ENCODE peak calls at places on chromosome 17, in seven cellular contexts. V is stimulated activated CD8-positive, alpha-beta memory T cell treated with anti-CD3 and anti-CD28 coated beads, Interleukin-15, amount 100 ng/mL, for 1 hour; R is naive thymus-derived CD8-positive, alpha-beta T cell; O is stimulated activated CD4-positive, alpha-beta T cell treated with anti-CD3 and anti-CD28 coated beads, Interleukin-2, amount 100 ng/mL, for 48 hours; F is substantia nigra; C is AML-193; G is astrocyte of the spinal cord. J is an unnamed sample.

GRCh38 chr17:34413443-34414076 is 50.5 kb upstream of the CCL1 start:
- DNase-seq in G (no peak), R (no peak), O (no peak), C (no peak), F (no peak), V (no peak), J (no peak)

GRCh38 chr17:39757176-39757662 is 19.5 kb downstream of the GRB7 start:
- DNase-seq in V (no peak), F (no peak), G (no peak), O (no peak), R (no peak), C (no peak), J (no peak)

GRCh38 chr17:82246365-82247174 is 17.7 kb downstream of the SLC16A3 start:
- DNase-seq in F (no peak), O (no peak), C (no peak), V (no peak), G (peak; percentile 81), R (no peak), J (peak; percentile 83)

GRCh38 chr17:71792966-71793365 is 327.9 kb upstream of the SOX9 start:
- DNase-seq in O (no peak), V (no peak), R (no peak), F (no peak), C (no peak), G (peak; percentile 94), J (peak; percentile 91)

GRCh38 chr17:60129164-60129563 is 20.6 kb upstream of the CA4 start:
- DNase-seq in G (no peak), O (no peak), R (peak; percentile 23), F (no peak), C (no peak), V (no peak), J (no peak)

GRCh38 chr17:66399441-66399840 is 97.0 kb downstream of the PRKCA start:
- DNase-seq in C (no peak), F (no peak), O (no peak), R (no peak), V (no peak), G (no peak), J (no peak)

GRCh38 chr17:10754861-10755591 is 25.2 kb upstream of the TMEM220 start:
- DNase-seq in G (no peak), C (no peak), F (no peak), O (no peak), R (no peak), V (no peak), J (peak; percentile 26)

GRCh38 chr17:80592243-80592642 is 47.6 kb downstream of the RPTOR start:
- DNase-seq in O (no peak), R (no peak), V (no peak), C (no peak), G (no peak), F (no peak), J (no peak)

GRCh38 chr17:1724869-1725641 is 551 bp downstream of the WDR81 start:
- DNase-seq in G (no peak), V (no peak), F (no peak), O (no peak), C (peak; percentile 17), R (peak; percentile 61), J (no peak)

GRCh38 chr17:65536573-65537342 is 24.7 kb downstream of the AXIN2 start:
- DNase-seq in G (no peak), F (no peak), C (no peak), R (no peak), O (no peak), V (no peak), J (no peak)

GRCh38 chr17:57257911-57258885 is 1.9 kb downstream of the MSI2 start:
- DNase-seq in C (peak; percentile 42), O (no peak), F (no peak), R (no peak), V (no peak), G (peak; percentile 23), J (peak; percentile 20)

GRCh38 chr17:70405492-70406220 is 236.3 kb downstream of the KCNJ2 start:
- DNase-seq in V (no peak), F (no peak), R (no peak), G (peak; percentile 98), O (no peak), C (peak; percentile 59), J (peak; percentile 98)

GRCh38 chr17:68840073-68840472 is 115.1 kb downstream of the ABCA8 start:
- DNase-seq in C (no peak), V (no peak), R (no peak), G (no peak), O (no peak), F (no peak), J (no peak)

GRCh38 chr17:69305177-69305576 is 21.8 kb downstream of the ABCA5 start:
- DNase-seq in R (no peak), C (no peak), F (no peak), V (no peak), G (no peak), O (no peak), J (no peak)

GRCh38 chr17:44149750-44150329 is 8.1 kb downstream of the HROB start:
- DNase-seq in O (no peak), R (no peak), C (no peak), F (no peak), V (no peak), G (no peak), J (no peak)

GRCh38 chr17:38554430-38555350 is 51.1 kb downstream of the SRCIN1 start:
- DNase-seq in R (no peak), V (no peak), G (peak; percentile 17), O (no peak), C (no peak), F (no peak), J (peak; percentile 43)

GRCh38 chr17:70320642-70321345 is 151.5 kb downstream of the KCNJ2 start:
- DNase-seq in O (no peak), G (peak; percentile 16), F (no peak), R (no peak), C (no peak), V (no peak), J (peak; percentile 31)

GRCh38 chr17:55343114-55343513 is 78.4 kb downstream of the HLF start:
- DNase-seq in O (no peak), R (no peak), V (no peak), F (no peak), C (no peak), G (no peak), J (no peak)

GRCh38 chr17:36869441-36869840 is 67.8 kb upstream of the LHX1 start:
- DNase-seq in R (peak; percentile 15), O (no peak), F (no peak), V (no peak), C (no peak), G (no peak), J (no peak)

J was measured in choroid plexus epithelial cell.